ENCODE peak calls at places on chromosomes 6 and 20, in eight cellular contexts. One of them, this sample, is unnamed.

GRCh38 chr20:275791-276190 is 14.8 kb downstream of the C20orf96 start:
- DNase-seq in D341Med: no peak
- DNase-seq in activated CD4-positive, alpha-beta memory T cell treated with anti-CD3 and anti-CD28 coated beads for 36 hours: no peak
- DNase-seq in fibroblast of mammary gland: no peak
- DNase-seq in GM04504: no peak
- DNase-seq in KBM-7: no peak
- DNase-seq in foreskin fibroblast: no peak
- DNase-seq in NCI-H2029: no peak
- DNase-seq in this sample: no peak

GRCh38 chr20:4014031-4014474 is 1.3 kb downstream of the RNF24 start:
- DNase-seq in foreskin fibroblast: peak
- DNase-seq in NCI-H2029: peak
- DNase-seq in D341Med: peak
- DNase-seq in GM04504: peak
- DNase-seq in activated CD4-positive, alpha-beta memory T cell treated with anti-CD3 and anti-CD28 coated beads for 36 hours: peak
- DNase-seq in KBM-7: peak
- DNase-seq in fibroblast of mammary gland: peak
- DNase-seq in this sample: peak

GRCh38 chr6:44563397-44563796 is 175.9 kb downstream of the CDC5L start:
- DNase-seq in fibroblast of mammary gland: peak
- DNase-seq in GM04504: no peak
- DNase-seq in KBM-7: no peak
- DNase-seq in D341Med: no peak
- DNase-seq in NCI-H2029: peak
- DNase-seq in activated CD4-positive, alpha-beta memory T cell treated with anti-CD3 and anti-CD28 coated beads for 36 hours: peak
- DNase-seq in foreskin fibroblast: no peak
- DNase-seq in this sample: peak

GRCh38 chr6:138468320-138469015 is 30.8 kb downstream of the NHSL1 start:
- DNase-seq in NCI-H2029: no peak
- DNase-seq in D341Med: no peak
- DNase-seq in GM04504: no peak
- DNase-seq in fibroblast of mammary gland: peak
- DNase-seq in activated CD4-positive, alpha-beta memory T cell treated with anti-CD3 and anti-CD28 coated beads for 36 hours: no peak
- DNase-seq in foreskin fibroblast: peak
- DNase-seq in KBM-7: no peak
- DNase-seq in this sample: no peak

GRCh38 chr6:168609026-168609685 is 168.2 kb downstream of the SMOC2 start:
- DNase-seq in KBM-7: no peak
- DNase-seq in activated CD4-positive, alpha-beta memory T cell treated with anti-CD3 and anti-CD28 coated beads for 36 hours: no peak
- DNase-seq in fibroblast of mammary gland: no peak
- DNase-seq in NCI-H2029: no peak
- DNase-seq in GM04504: no peak
- DNase-seq in foreskin fibroblast: no peak
- DNase-seq in D341Med: no peak
- DNase-seq in this sample: no peak

GRCh38 chr20:46941404-46941803 is 46.8 kb downstream of the EYA2 start:
- DNase-seq in D341Med: no peak
- DNase-seq in fibroblast of mammary gland: no peak
- DNase-seq in GM04504: no peak
- DNase-seq in KBM-7: no peak
- DNase-seq in foreskin fibroblast: no peak
- DNase-seq in activated CD4-positive, alpha-beta memory T cell treated with anti-CD3 and anti-CD28 coated beads for 36 hours: no peak
- DNase-seq in NCI-H2029: no peak
- DNase-seq in this sample: no peak

GRCh38 chr6:139531716-139532115 is 157.3 kb upstream of the CITED2 start:
- DNase-seq in fibroblast of mammary gland: peak
- DNase-seq in NCI-H2029: no peak
- DNase-seq in KBM-7: no peak
- DNase-seq in activated CD4-positive, alpha-beta memory T cell treated with anti-CD3 and anti-CD28 coated beads for 36 hours: no peak
- DNase-seq in GM04504: no peak
- DNase-seq in D341Med: no peak
- DNase-seq in foreskin fibroblast: peak
- DNase-seq in this sample: no peak

GRCh38 chr20:35568645-35569044 is 26.8 kb downstream of the ERGIC3 start:
- DNase-seq in foreskin fibroblast: no peak
- DNase-seq in D341Med: peak
- DNase-seq in GM04504: no peak
- DNase-seq in KBM-7: peak
- DNase-seq in NCI-H2029: no peak
- DNase-seq in activated CD4-positive, alpha-beta memory T cell treated with anti-CD3 and anti-CD28 coated beads for 36 hours: peak
- DNase-seq in fibroblast of mammary gland: no peak
- DNase-seq in this sample: no peak

GRCh38 chr6:78947529-78947928 is 80.2 kb downstream of the IRAK1BP1 start:
- DNase-seq in foreskin fibroblast: no peak
- DNase-seq in KBM-7: no peak
- DNase-seq in activated CD4-positive, alpha-beta memory T cell treated with anti-CD3 and anti-CD28 coated beads for 36 hours: no peak
- DNase-seq in GM04504: no peak
- DNase-seq in fibroblast of mammary gland: peak
- DNase-seq in D341Med: no peak
- DNase-seq in NCI-H2029: no peak
- DNase-seq in this sample: no peak

GRCh38 chr20:59603727-59604608 is at the start of gene PHACTR3:
- DNase-seq in fibroblast of mammary gland: no peak
- DNase-seq in activated CD4-positive, alpha-beta memory T cell treated with anti-CD3 and anti-CD28 coated beads for 36 hours: no peak
- DNase-seq in foreskin fibroblast: no peak
- DNase-seq in GM04504: no peak
- DNase-seq in D341Med: no peak
- DNase-seq in KBM-7: no peak
- DNase-seq in NCI-H2029: no peak
- DNase-seq in this sample: no peak

GRCh38 chr20:3614509-3614908 is 48.7 kb downstream of the GFRA4 start:
- DNase-seq in foreskin fibroblast: peak
- DNase-seq in D341Med: no peak
- DNase-seq in activated CD4-positive, alpha-beta memory T cell treated with anti-CD3 and anti-CD28 coated beads for 36 hours: no peak
- DNase-seq in fibroblast of mammary gland: no peak
- DNase-seq in KBM-7: no peak
- DNase-seq in NCI-H2029: no peak
- DNase-seq in GM04504: no peak
- DNase-seq in this sample: no peak

GRCh38 chr20:22389836-22390542 is 194.4 kb downstream of the FOXA2 start:
- DNase-seq in GM04504: no peak
- DNase-seq in KBM-7: no peak
- DNase-seq in activated CD4-positive, alpha-beta memory T cell treated with anti-CD3 and anti-CD28 coated beads for 36 hours: no peak
- DNase-seq in foreskin fibroblast: no peak
- DNase-seq in fibroblast of mammary gland: peak
- DNase-seq in NCI-H2029: peak
- DNase-seq in D341Med: no peak
- DNase-seq in this sample: no peak

GRCh38 chr6:51753635-51754034 is 333.8 kb downstream of the PKHD1 start:
- DNase-seq in GM04504: no peak
- DNase-seq in D341Med: peak
- DNase-seq in foreskin fibroblast: no peak
- DNase-seq in activated CD4-positive, alpha-beta memory T cell treated with anti-CD3 and anti-CD28 coated beads for 36 hours: peak
- DNase-seq in fibroblast of mammary gland: no peak
- DNase-seq in NCI-H2029: no peak
- DNase-seq in KBM-7: peak
- DNase-seq in this sample: no peak

GRCh38 chr6:106692112-106692822 is 62.9 kb downstream of the QRSL1 start:
- DNase-seq in activated CD4-positive, alpha-beta memory T cell treated with anti-CD3 and anti-CD28 coated beads for 36 hours: no peak
- DNase-seq in foreskin fibroblast: peak
- DNase-seq in fibroblast of mammary gland: peak
- DNase-seq in D341Med: peak
- DNase-seq in GM04504: peak
- DNase-seq in KBM-7: no peak
- DNase-seq in NCI-H2029: peak
- DNase-seq in this sample: no peak

GRCh38 chr20:34768105-34768504 is 57.3 kb downstream of the NCOA6 start:
- DNase-seq in foreskin fibroblast: peak
- DNase-seq in NCI-H2029: no peak
- DNase-seq in D341Med: no peak
- DNase-seq in GM04504: peak
- DNase-seq in KBM-7: no peak
- DNase-seq in activated CD4-positive, alpha-beta memory T cell treated with anti-CD3 and anti-CD28 coated beads for 36 hours: no peak
- DNase-seq in fibroblast of mammary gland: peak
- DNase-seq in this sample: no peak

GRCh38 chr6:43733471-43734293 is 36.3 kb upstream of the VEGFA start:
- DNase-seq in NCI-H2029: no peak
- DNase-seq in D341Med: no peak
- DNase-seq in KBM-7: no peak
- DNase-seq in fibroblast of mammary gland: no peak
- DNase-seq in activated CD4-positive, alpha-beta memory T cell treated with anti-CD3 and anti-CD28 coated beads for 36 hours: peak
- DNase-seq in GM04504: no peak
- DNase-seq in foreskin fibroblast: no peak
- DNase-seq in this sample: no peak

GRCh38 chr6:47631248-47632196 is 66.9 kb upstream of the ADGRF4 start:
- DNase-seq in NCI-H2029: peak
- DNase-seq in fibroblast of mammary gland: peak
- DNase-seq in KBM-7: peak
- DNase-seq in foreskin fibroblast: peak
- DNase-seq in GM04504: peak
- DNase-seq in activated CD4-positive, alpha-beta memory T cell treated with anti-CD3 and anti-CD28 coated beads for 36 hours: no peak
- DNase-seq in D341Med: peak
- DNase-seq in this sample: peak

GRCh38 chr6:21984135-21984534 is 312.7 kb downstream of the PRL start:
- DNase-seq in activated CD4-positive, alpha-beta memory T cell treated with anti-CD3 and anti-CD28 coated beads for 36 hours: no peak
- DNase-seq in fibroblast of mammary gland: no peak
- DNase-seq in GM04504: no peak
- DNase-seq in KBM-7: no peak
- DNase-seq in NCI-H2029: no peak
- DNase-seq in D341Med: no peak
- DNase-seq in foreskin fibroblast: no peak
- DNase-seq in this sample: no peak

GRCh38 chr6:116070990-116071389 is 10.3 kb upstream of the FRK start:
- DNase-seq in KBM-7: no peak
- DNase-seq in NCI-H2029: no peak
- DNase-seq in foreskin fibroblast: peak
- DNase-seq in fibroblast of mammary gland: no peak
- DNase-seq in D341Med: no peak
- DNase-seq in GM04504: no peak
- DNase-seq in activated CD4-positive, alpha-beta memory T cell treated with anti-CD3 and anti-CD28 coated beads for 36 hours: no peak
- DNase-seq in this sample: peak

GRCh38 chr6:11497881-11498280 is 39.7 kb upstream of the TMEM170B start:
- DNase-seq in foreskin fibroblast: peak
- DNase-seq in NCI-H2029: no peak
- DNase-seq in KBM-7: peak
- DNase-seq in fibroblast of mammary gland: no peak
- DNase-seq in D341Med: no peak
- DNase-seq in GM04504: no peak
- DNase-seq in activated CD4-positive, alpha-beta memory T cell treated with anti-CD3 and anti-CD28 coated beads for 36 hours: no peak
- DNase-seq in this sample: no peak

GRCh38 chr20:32527447-32528055 is 57.6 kb downstream of the NOL4L start:
- DNase-seq in KBM-7: no peak
- DNase-seq in GM04504: no peak
- DNase-seq in foreskin fibroblast: peak
- DNase-seq in NCI-H2029: no peak
- DNase-seq in activated CD4-positive, alpha-beta memory T cell treated with anti-CD3 and anti-CD28 coated beads for 36 hours: no peak
- DNase-seq in fibroblast of mammary gland: no peak
- DNase-seq in D341Med: no peak
- DNase-seq in this sample: no peak

GRCh38 chr6:41732601-41733348 is 2.6 kb downstream of the TFEB start:
- DNase-seq in KBM-7: no peak
- DNase-seq in NCI-H2029: no peak
- DNase-seq in fibroblast of mammary gland: no peak
- DNase-seq in activated CD4-positive, alpha-beta memory T cell treated with anti-CD3 and anti-CD28 coated beads for 36 hours: peak
- DNase-seq in foreskin fibroblast: peak
- DNase-seq in GM04504: no peak
- DNase-seq in D341Med: no peak
- DNase-seq in this sample: no peak

GRCh38 chr6:76552268-76552667 is 479.8 kb upstream of the IMPG1 start:
- DNase-seq in fibroblast of mammary gland: no peak
- DNase-seq in foreskin fibroblast: no peak
- DNase-seq in KBM-7: no peak
- DNase-seq in activated CD4-positive, alpha-beta memory T cell treated with anti-CD3 and anti-CD28 coated beads for 36 hours: no peak
- DNase-seq in GM04504: no peak
- DNase-seq in D341Med: no peak
- DNase-seq in NCI-H2029: no peak
- DNase-seq in this sample: no peak

GRCh38 chr6:33695451-33695855 is 16.0 kb downstream of the UQCC2 start:
- DNase-seq in KBM-7: no peak
- DNase-seq in activated CD4-positive, alpha-beta memory T cell treated with anti-CD3 and anti-CD28 coated beads for 36 hours: no peak
- DNase-seq in fibroblast of mammary gland: no peak
- DNase-seq in NCI-H2029: no peak
- DNase-seq in GM04504: no peak
- DNase-seq in foreskin fibroblast: peak
- DNase-seq in D341Med: peak
- DNase-seq in this sample: no peak

GRCh38 chr6:134041093-134041492 is 11.3 kb downstream of the SLC2A12 start:
- DNase-seq in foreskin fibroblast: peak
- DNase-seq in KBM-7: no peak
- DNase-seq in D341Med: no peak
- DNase-seq in GM04504: peak
- DNase-seq in NCI-H2029: no peak
- DNase-seq in fibroblast of mammary gland: peak
- DNase-seq in activated CD4-positive, alpha-beta memory T cell treated with anti-CD3 and anti-CD28 coated beads for 36 hours: no peak
- DNase-seq in this sample: no peak

This sample was measured in LNCaP clone FGC.